ENCODE peak calls at places on chromosomes 6 and 20, in eight cellular contexts. N is AG10803; Y is HFFc6; F is T-helper 1 cell; E is cardiac fibroblast; K is AG08395; U is stimulated activated CD4-positive, alpha-beta T cell treated with anti-CD3 and anti-CD28 coated beads, Interleukin-1b, Interleukin-23, amount 100 ng/mL, for 24 hours; Q is T47D. C is an unnamed sample.

GRCh38 chr6:11201015-11201414 is 31.5 kb downstream of the NEDD9 start:
- DNase-seq in F (no peak), Y (no peak), Q (no peak), E (no peak), K (no peak), U (no peak), N (no peak), C (no peak)

GRCh38 chr6:26330835-26331808 is 33.9 kb upstream of the BTN3A2 start:
- DNase-seq in N (peak), Q (peak), F (no peak), K (no peak), E (peak), Y (peak), U (peak), C (peak)

GRCh38 chr6:151431336-151431735 is 20.6 kb downstream of the RMND1 start:
- DNase-seq in U (no peak), N (peak), Y (no peak), Q (no peak), F (no peak), E (no peak), K (no peak), C (no peak)

GRCh38 chr6:152727507-152727906 is 23.1 kb upstream of the VIP start:
- DNase-seq in N (no peak), Q (peak), E (no peak), F (no peak), U (no peak), Y (no peak), K (no peak), C (peak)

GRCh38 chr6:104525677-104526322 is 333.9 kb downstream of the HACE1 start:
- DNase-seq in Y (peak), K (peak), E (peak), U (peak), F (peak), Q (peak), N (peak), C (peak)

GRCh38 chr6:116012471-116012949 is 48.2 kb downstream of the FRK start:
- DNase-seq in N (no peak), F (no peak), U (no peak), E (peak), Y (no peak), Q (no peak), K (no peak), C (no peak)

GRCh38 chr20:54156981-54157835 is 16.6 kb downstream of the CYP24A1 start:
- DNase-seq in U (no peak), N (no peak), Y (no peak), K (no peak), F (no peak), E (no peak), Q (no peak), C (no peak)

GRCh38 chr6:106309766-106310373 is 15.7 kb downstream of the ATG5 start:
- DNase-seq in N (peak), Y (peak), Q (peak), K (peak), F (no peak), U (no peak), E (peak), C (peak)

GRCh38 chr6:7815716-7816115 is 89.8 kb downstream of the BMP6 start:
- DNase-seq in Y (no peak), K (no peak), F (no peak), N (no peak), Q (no peak), U (no peak), E (no peak), C (no peak)

GRCh38 chr6:93684339-93684738 is 265.0 kb upstream of the EPHA7 start:
- DNase-seq in U (no peak), Q (no peak), E (no peak), F (no peak), K (no peak), N (no peak), Y (no peak), C (no peak)

GRCh38 chr6:80454197-80454596 is 347.7 kb downstream of the BCKDHB start:
- DNase-seq in E (peak), N (peak), U (no peak), F (no peak), Y (peak), K (peak), Q (peak), C (no peak)

GRCh38 chr6:28743271-28743789 is 180.5 kb downstream of the TRIM27 start:
- DNase-seq in N (no peak), Q (no peak), Y (no peak), F (no peak), E (no peak), U (no peak), K (no peak), C (peak)

GRCh38 chr20:46621492-46621891 is 29.8 kb downstream of the SLC13A3 start:
- DNase-seq in Y (no peak), E (peak), Q (no peak), N (peak), K (peak), F (no peak), U (no peak), C (no peak)